ENCODE peak calls at places on chromosomes 3 and 15, in seven cellular contexts. M is HCT116, Q is SK-N-SH, T is NT2/D1, F is K562, E is GM12878, J is H1. B is an unnamed sample. For H3K9me3, the result is how much of the 10 kb centered on the place peaks cover.

GRCh38 chr15:41695750-41696436 is 35.7 kb downstream of the MGA start:
- DNase-seq in M (peak), Q (peak), T (no peak), F (peak), E (peak), J (no peak), B (peak)

GRCh38 chr3:99708207-99708745 is 69.9 kb downstream of the COL8A1 start:
- DNase-seq in M (no peak), Q (no peak), T (no peak), F (no peak), E (no peak), J (no peak), B (no peak)

GRCh38 chr3:132867956-132868355 is 145.7 kb upstream of the NPHP3 start:
- DNase-seq in M (no peak), Q (no peak), T (no peak), F (no peak), E (no peak), J (no peak), B (no peak)

GRCh38 chr15:39381517-39381916 is 199.4 kb upstream of the THBS1 start:
- DNase-seq in M (no peak), Q (no peak), T (no peak), F (no peak), E (peak), J (no peak), B (no peak)

GRCh38 chr15:48887144-48887543 is 9.2 kb downstream of the EID1 start:
- DNase-seq in M (no peak), Q (no peak), T (no peak), F (no peak), E (no peak), J (no peak), B (no peak)

GRCh38 chr3:42351221-42351620 is 59.2 kb downstream of the LYZL4 start:
- DNase-seq in M (no peak), Q (no peak), T (no peak), F (no peak), E (no peak), J (no peak), B (no peak)

GRCh38 chr3:106401666-106402319 is 533.0 kb upstream of the CBLB start:
- DNase-seq in M (no peak), Q (no peak), T (no peak), F (no peak), E (no peak), J (no peak), B (no peak)

GRCh38 chr15:55031732-55032131 is 165.0 kb downstream of the RSL24D1 start:
- DNase-seq in M (no peak), Q (no peak), T (no peak), F (no peak), E (no peak), J (no peak), B (no peak)

GRCh38 chr3:148389916-148390315 is 307.8 kb upstream of the AGTR1 start:
- DNase-seq in M (no peak), Q (no peak), T (no peak), F (no peak), E (no peak), J (no peak), B (no peak)

GRCh38 chr15:66404532-66404931 is 17.8 kb downstream of the MAP2K1 start:
- DNase-seq in M (no peak), Q (no peak), T (peak), F (no peak), E (no peak), J (peak), B (no peak)

GRCh38 chr3:118972974-118973373 is 61.7 kb downstream of the IGSF11 start:
- DNase-seq in M (no peak), Q (no peak), T (no peak), F (no peak), E (no peak), J (no peak), B (no peak)

GRCh38 chr3:71658131-71658530 is 67.1 kb downstream of the EIF4E3 start:
- DNase-seq in M (peak), Q (no peak), T (no peak), F (no peak), E (no peak), J (no peak), B (no peak)

GRCh38 chr3:14389133-14390115 is 13.0 kb upstream of the SLC6A6 start:
- DNase-seq in M (no peak), Q (no peak), T (no peak), F (no peak), E (no peak), J (no peak), B (no peak)

GRCh38 chr3:169510378-169510777 is 153.1 kb downstream of the MECOM start:
- DNase-seq in M (no peak), Q (peak), T (no peak), F (no peak), E (no peak), J (no peak), B (no peak)

GRCh38 chr15:73617310-73617709 is 15.9 kb downstream of the NPTN start:
- DNase-seq in M (no peak), Q (no peak), T (no peak), F (no peak), E (no peak), J (no peak), B (no peak)

GRCh38 chr15:52370010-52370409 is 74.4 kb upstream of the MYO5C start:
- DNase-seq in M (no peak), Q (no peak), T (no peak), F (no peak), E (no peak), J (no peak), B (no peak)

DNA sequence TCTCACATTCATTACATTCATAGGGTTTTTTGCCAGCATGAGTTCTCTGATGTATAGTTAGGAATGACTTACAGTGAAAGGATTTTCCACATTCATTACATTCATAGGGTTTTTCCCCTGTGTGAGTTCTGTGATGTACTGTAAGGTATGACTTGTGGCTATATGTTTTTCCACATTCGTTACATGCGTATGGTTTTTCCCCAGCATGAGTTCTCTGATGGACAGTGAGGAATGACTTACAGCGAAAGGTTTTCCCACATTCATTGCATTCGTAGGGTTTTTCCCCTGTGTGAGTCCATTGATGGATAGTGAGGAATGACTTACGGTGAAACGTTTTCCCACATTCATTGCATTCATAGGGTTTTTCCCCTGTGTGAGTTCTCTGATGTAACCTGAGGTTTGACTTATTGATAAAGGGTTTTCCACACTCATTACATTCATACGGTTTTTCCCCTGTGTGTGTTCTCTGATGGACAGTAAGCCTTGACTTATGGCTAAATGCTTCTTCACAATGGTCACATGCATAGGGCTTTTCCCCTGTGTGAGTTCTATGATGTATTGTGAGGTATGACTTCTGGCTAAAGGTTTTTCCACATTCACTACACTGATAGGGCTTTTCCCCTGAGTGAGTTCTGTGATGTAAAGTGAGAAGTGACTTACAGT is 47.4 kb downstream of the ZNF717 start:
- DNase-seq in M (no peak), Q (no peak), T (no peak), F (no peak), E (no peak), J (no peak), B (no peak)
- H3K9me3 ChIP-seq in M (under half), Q (under half), T (half or more), F (under half), E (under half), J (half or more), B (half or more)

GRCh38 chr15:79431636-79432344 is at the start of gene MINAR1:
- DNase-seq in M (no peak), Q (peak), T (no peak), F (no peak), E (no peak), J (no peak), B (peak)
- TF ChIP-seq YY1 in M (no peak), Q (no peak), T (no peak), F (no peak), E (no peak), J (no peak), B (no peak)

GRCh38 chr15:56208641-56209155 is 35.0 kb downstream of the RFX7 start:
- DNase-seq in M (no peak), Q (no peak), T (no peak), F (no peak), E (no peak), J (no peak), B (no peak)
- H3K9me3 ChIP-seq in M (under half), Q (under half), T (under half), F (under half), E (under half), J (under half), B (under half)

GRCh38 chr15:90677807-90678790 is 39.0 kb upstream of the BLM start:
- DNase-seq in M (no peak), Q (no peak), T (no peak), F (no peak), E (no peak), J (no peak), B (no peak)

GRCh38 chr15:90681480-90681879 is 35.7 kb upstream of the BLM start:
- DNase-seq in M (no peak), Q (no peak), T (no peak), F (no peak), E (no peak), J (no peak), B (no peak)

GRCh38 chr15:90681056-90681455 is 36.1 kb upstream of the BLM start:
- DNase-seq in M (no peak), Q (no peak), T (no peak), F (no peak), E (no peak), J (no peak), B (no peak)

GRCh38 chr15:90679959-90680358 is 37.2 kb upstream of the BLM start:
- DNase-seq in M (no peak), Q (no peak), T (no peak), F (no peak), E (no peak), J (no peak), B (no peak)

DNA sequence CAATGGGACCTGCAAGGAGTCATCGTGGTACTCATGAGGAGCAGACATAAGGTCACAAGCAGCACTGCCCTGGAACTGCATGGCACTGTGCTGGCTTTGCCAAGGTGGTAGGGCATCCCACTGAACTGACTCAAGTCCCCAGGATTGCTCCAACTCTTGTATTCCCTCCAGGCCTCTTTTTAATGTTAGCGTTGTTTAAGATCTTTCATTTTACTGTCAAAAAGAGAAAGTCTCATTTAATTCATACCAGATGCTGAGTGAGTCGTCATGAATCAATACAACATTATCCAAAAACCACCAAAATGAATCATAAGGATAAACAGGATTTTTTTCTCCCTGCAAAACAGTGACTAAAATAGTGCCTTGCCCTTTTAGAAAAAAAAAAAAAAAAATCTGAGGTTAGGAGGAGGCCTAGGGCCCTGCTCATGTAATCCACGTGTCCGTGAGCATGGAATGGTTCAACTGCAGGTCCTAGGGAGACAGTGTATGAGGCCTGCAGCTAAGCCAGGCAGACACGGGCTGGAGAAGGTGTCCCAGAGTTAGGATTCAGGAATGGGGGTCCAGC is 36.7 kb upstream of the BLM start:
- DNase-seq in M (no peak), Q (no peak), T (no peak), F (no peak), E (no peak), J (no peak), B (no peak)
- TF ChIP-seq YY1 in M (no peak), Q (peak), T (no peak), F (no peak), E (no peak), J (no peak), B (no peak)

GRCh38 chr3:62621171-62621570 is 247.8 kb upstream of the FEZF2 start:
- DNase-seq in M (no peak), Q (no peak), T (no peak), F (no peak), E (no peak), J (no peak), B (no peak)

GRCh38 chr3:62614527-62614926 is 241.2 kb upstream of the FEZF2 start:
- DNase-seq in M (no peak), Q (no peak), T (no peak), F (no peak), E (no peak), J (no peak), B (no peak)

GRCh38 chr3:62611541-62612240 is 238.3 kb upstream of the FEZF2 start:
- DNase-seq in M (no peak), Q (no peak), T (no peak), F (no peak), E (no peak), J (no peak), B (no peak)

GRCh38 chr3:62615258-62615840 is 242.0 kb upstream of the FEZF2 start:
- DNase-seq in M (no peak), Q (no peak), T (no peak), F (no peak), E (no peak), J (no peak), B (no peak)
- H3K9me3 ChIP-seq in M (under half), Q (under half), T (under half), F (under half), E (under half), J (under half), B (under half)

DNA sequence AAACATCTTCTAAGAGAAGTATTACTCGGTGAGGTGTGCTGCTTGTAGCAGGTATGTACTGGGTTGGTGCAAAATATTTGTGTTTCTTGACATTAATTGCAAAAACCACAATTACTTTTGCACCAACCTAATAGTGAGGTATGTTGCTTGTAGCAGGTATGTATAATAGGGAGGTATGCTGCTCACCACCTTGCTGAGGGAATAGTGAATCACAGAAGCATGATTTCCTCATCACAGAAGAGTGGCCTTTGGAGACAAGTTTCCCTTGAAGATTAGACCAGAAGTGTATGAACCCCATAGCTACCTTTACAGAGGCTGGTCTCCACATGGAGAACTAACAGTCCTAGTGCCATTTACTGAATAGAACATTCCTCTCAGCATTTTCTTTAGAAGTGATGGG is 15.5 kb downstream of the DCP1A start:
- DNase-seq in M (no peak), Q (no peak), T (no peak), F (no peak), E (no peak), J (no peak), B (no peak)
- TF ChIP-seq YY1 in M (no peak), Q (no peak), T (no peak), F (no peak), E (no peak), J (no peak), B (no peak)

GRCh38 chr15:25732191-25732590 is 130.9 kb downstream of the ATP10A start:
- DNase-seq in M (no peak), Q (no peak), T (no peak), F (no peak), E (no peak), J (no peak), B (no peak)

GRCh38 chr15:25734680-25735355 is 128.3 kb downstream of the ATP10A start:
- DNase-seq in M (no peak), Q (peak), T (no peak), F (no peak), E (no peak), J (no peak), B (no peak)

GRCh38 chr15:25735550-25736384 is 127.4 kb downstream of the ATP10A start:
- DNase-seq in M (no peak), Q (no peak), T (no peak), F (no peak), E (no peak), J (no peak), B (no peak)

GRCh38 chr15:25733036-25733855 is 129.9 kb downstream of the ATP10A start:
- DNase-seq in M (no peak), Q (no peak), T (no peak), F (no peak), E (no peak), J (no peak), B (no peak)

GRCh38 chr15:25733856-25734679 is 129.1 kb downstream of the ATP10A start:
- DNase-seq in M (no peak), Q (no peak), T (no peak), F (no peak), E (no peak), J (no peak), B (no peak)
- H3K9me3 ChIP-seq in M (under half), Q (under half), T (under half), F (under half), E (under half), J (under half), B (under half)

GRCh38 chr3:141439589-141439988 is 47.2 kb upstream of the RASA2 start:
- DNase-seq in M (no peak), Q (no peak), T (no peak), F (no peak), E (no peak), J (no peak), B (no peak)

GRCh38 chr3:141432904-141433303 is 53.9 kb upstream of the RASA2 start:
- DNase-seq in M (no peak), Q (no peak), T (no peak), F (no peak), E (no peak), J (no peak), B (no peak)

GRCh38 chr3:141434255-141434654 is 52.6 kb upstream of the RASA2 start:
- DNase-seq in M (no peak), Q (no peak), T (no peak), F (no peak), E (no peak), J (no peak), B (no peak)

GRCh38 chr3:141431411-141432378 is 55.1 kb upstream of the RASA2 start:
- DNase-seq in M (no peak), Q (no peak), T (no peak), F (peak), E (no peak), J (no peak), B (peak)

DNA sequence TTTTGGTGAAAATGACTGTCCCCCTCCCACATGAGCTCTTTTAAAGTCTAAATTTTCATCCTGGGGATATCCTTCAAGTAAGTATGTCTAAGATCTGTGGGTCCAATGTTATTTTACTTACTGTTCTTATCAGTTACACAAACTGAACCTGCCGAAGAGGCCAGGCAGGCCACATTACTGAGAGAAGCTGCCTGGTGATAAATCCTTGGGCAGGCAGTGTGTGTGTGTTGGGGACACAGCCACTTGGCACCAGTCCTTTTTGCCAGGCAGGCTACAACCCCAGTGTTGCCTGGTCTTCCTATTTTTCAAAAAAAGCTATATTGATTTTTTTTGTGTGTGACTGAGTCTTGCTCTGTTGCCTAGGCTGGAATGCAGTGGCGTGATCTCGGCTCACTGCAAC is 50.6 kb upstream of the RASA2 start:
- DNase-seq in M (no peak), Q (no peak), T (no peak), F (peak), E (no peak), J (no peak), B (no peak)
- TF ChIP-seq YY1 in M (no peak), Q (no peak), T (no peak), F (no peak), E (no peak), J (no peak), B (no peak)

GRCh38 chr15:62262305-62262941 is 97.3 kb upstream of the C2CD4B start:
- DNase-seq in M (no peak), Q (no peak), T (no peak), F (no peak), E (no peak), J (no peak), B (no peak)
- H3K9me3 ChIP-seq in M (under half), Q (under half), T (half or more), F (under half), E (under half), J (under half), B (under half)